ENCODE peak calls at places on chromosomes 1 and 21, in seven cellular contexts. S, A, E, R, G, Y and F are unnamed samples. For H3K79me1, the result is how much of the 10 kb centered on the place peaks cover.

GRCh38 chr1:154453577-154454352 is 48.3 kb upstream of the TDRD10 start:
- DNase-seq in S (no peak), A (no peak), E (no peak), R (peak), G (peak), Y (no peak), F (no peak)

GRCh38 chr1:54798206-54798605 is 2.9 kb downstream of the TTC22 start:
- DNase-seq in S (no peak), A (no peak), E (no peak), R (no peak), G (no peak), Y (no peak), F (no peak)

GRCh38 chr1:109803901-109804331 is 40.2 kb upstream of the EPS8L3 start:
- DNase-seq in S (peak), A (no peak), E (no peak), R (no peak), G (no peak), Y (no peak), F (no peak)

GRCh38 chr1:67005068-67005467 is 48.9 kb downstream of the SLC35D1 start:
- DNase-seq in S (no peak), A (no peak), E (no peak), R (no peak), G (no peak), Y (no peak), F (no peak)

GRCh38 chr1:1906185-1907097 is 8.6 kb upstream of the CALML6 start:
- DNase-seq in S (peak), A (peak), E (no peak), R (peak), G (peak), Y (peak), F (peak)

GRCh38 chr1:28591708-28592313 is at the start of gene RAB42:
- DNase-seq in S (peak), A (no peak), E (no peak), R (no peak), G (no peak), Y (no peak), F (peak)

GRCh38 chr21:44766014-44766817 is 35.4 kb downstream of the UBE2G2 start:
- DNase-seq in S (no peak), A (no peak), E (no peak), R (no peak), G (no peak), Y (no peak), F (no peak)

GRCh38 chr1:28740118-28740517 is 3.4 kb downstream of the YTHDF2 start:
- DNase-seq in S (no peak), A (no peak), E (no peak), R (no peak), G (no peak), Y (no peak), F (no peak)

GRCh38 chr1:234743866-234744581 is 134.0 kb upstream of the IRF2BP2 start:
- DNase-seq in S (no peak), A (peak), E (no peak), R (peak), G (no peak), Y (no peak), F (peak)

GRCh38 chr1:234776875-234777849 is 167.2 kb upstream of the IRF2BP2 start:
- DNase-seq in S (no peak), A (no peak), E (no peak), R (no peak), G (no peak), Y (no peak), F (no peak)

GRCh38 chr21:44456207-44456914 is 1.1 kb downstream of the LRRC3 start:
- DNase-seq in S (no peak), A (no peak), E (no peak), R (no peak), G (no peak), Y (no peak), F (no peak)

GRCh38 chr1:156591181-156591431 is 470 bp upstream of the NAXE start:
- DNase-seq in S (no peak), A (no peak), E (no peak), R (no peak), G (no peak), Y (no peak), F (no peak)

GRCh38 chr1:175564119-175564518 is 179.3 kb downstream of the TNR start:
- DNase-seq in S (peak), A (no peak), E (no peak), R (no peak), G (no peak), Y (no peak), F (no peak)

GRCh38 chr1:240387036-240387435 is 224.9 kb downstream of the GREM2 start:
- DNase-seq in S (no peak), A (no peak), E (no peak), R (no peak), G (no peak), Y (no peak), F (no peak)

GRCh38 chr1:192277635-192278034 is 39.2 kb upstream of the RGS21 start:
- DNase-seq in S (no peak), A (no peak), E (no peak), R (no peak), G (no peak), Y (no peak), F (no peak)

GRCh38 chr1:192272732-192273131 is 44.1 kb upstream of the RGS21 start:
- DNase-seq in S (no peak), A (no peak), E (no peak), R (no peak), G (no peak), Y (no peak), F (no peak)

GRCh38 chr1:192270398-192270797 is 46.4 kb upstream of the RGS21 start:
- DNase-seq in S (no peak), A (no peak), E (no peak), R (peak), G (no peak), Y (no peak), F (no peak)

DNA sequence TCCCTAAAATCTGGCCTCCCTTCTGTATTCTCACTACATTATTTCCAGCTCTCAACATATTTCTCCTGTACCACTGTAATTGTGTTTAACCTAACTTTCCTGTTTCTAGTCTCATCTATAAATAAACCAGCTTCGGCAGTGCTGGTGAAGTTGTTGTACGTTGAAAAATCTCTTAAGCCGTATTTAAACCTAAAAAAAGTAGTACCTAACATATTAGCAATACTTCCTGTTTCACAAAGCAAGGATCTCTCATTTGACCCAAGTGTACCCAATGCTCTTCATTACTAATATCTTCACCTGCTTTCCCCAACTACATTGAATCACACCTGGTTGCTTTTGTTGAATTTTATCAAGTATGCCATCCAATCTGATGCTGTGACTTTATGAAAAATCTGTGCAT is 42.2 kb upstream of the RGS21 start:
- DNase-seq in S (no peak), A (no peak), E (no peak), R (no peak), G (no peak), Y (no peak), F (no peak)
- H3K4ac ChIP-seq in S (no peak), A (no peak), E (no peak), R (no peak), G (no peak), Y (no peak), F (no peak)

GRCh38 chr1:207820568-207821463 is 69.0 kb downstream of the CD46 start:
- DNase-seq in S (no peak), A (no peak), E (no peak), R (no peak), G (no peak), Y (no peak), F (no peak)
- H3K79me1 ChIP-seq in S (under half), A (under half), E (under half), R (under half), G (under half), Y (under half), F (under half)

GRCh38 chr1:11331874-11332546 is 59.0 kb downstream of the UBIAD1 start:
- DNase-seq in S (no peak), A (no peak), E (no peak), R (no peak), G (no peak), Y (no peak), F (no peak)
- H3K4ac ChIP-seq in S (no peak), A (no peak), E (no peak), R (no peak), G (no peak), Y (no peak), F (no peak)

DNA sequence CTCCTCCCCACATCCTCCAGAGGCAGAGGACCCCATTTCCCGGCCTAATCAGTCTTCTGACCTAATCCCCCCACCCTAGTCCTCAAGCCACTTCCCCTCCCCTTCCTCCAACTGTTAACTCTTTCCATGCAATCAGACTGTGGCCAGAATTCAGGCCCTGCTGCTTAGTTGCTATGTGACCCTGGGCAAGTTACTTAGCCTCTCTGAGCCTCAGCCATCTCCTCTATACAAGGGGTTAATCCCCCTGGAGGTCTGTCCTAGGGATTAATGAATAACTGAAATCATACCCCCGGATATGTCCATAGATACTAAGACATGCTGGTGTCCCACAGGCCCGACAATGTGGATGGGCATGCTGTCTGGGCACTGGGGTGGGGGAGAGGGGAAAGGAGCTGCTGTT is 18.3 kb downstream of the AHDC1 start:
- DNase-seq in S (no peak), A (no peak), E (no peak), R (no peak), G (no peak), Y (no peak), F (no peak)
- H3K79me1 ChIP-seq in S (under half), A (under half), E (under half), R (half or more), G (under half), Y (under half), F (under half)

GRCh38 chr1:27031235-27032118 is 18.8 kb upstream of the TENT5B start:
- DNase-seq in S (peak), A (no peak), E (no peak), R (peak), G (peak), Y (peak), F (peak)

GRCh38 chr1:27032119-27032461 is 19.4 kb upstream of the TENT5B start:
- DNase-seq in S (no peak), A (no peak), E (no peak), R (no peak), G (no peak), Y (no peak), F (no peak)

GRCh38 chr1:27036718-27037117 is 24.1 kb upstream of the TENT5B start:
- DNase-seq in S (no peak), A (no peak), E (no peak), R (no peak), G (no peak), Y (no peak), F (no peak)

GRCh38 chr1:27035344-27035743 is 22.7 kb upstream of the TENT5B start:
- DNase-seq in S (no peak), A (no peak), E (no peak), R (no peak), G (no peak), Y (no peak), F (no peak)

DNA sequence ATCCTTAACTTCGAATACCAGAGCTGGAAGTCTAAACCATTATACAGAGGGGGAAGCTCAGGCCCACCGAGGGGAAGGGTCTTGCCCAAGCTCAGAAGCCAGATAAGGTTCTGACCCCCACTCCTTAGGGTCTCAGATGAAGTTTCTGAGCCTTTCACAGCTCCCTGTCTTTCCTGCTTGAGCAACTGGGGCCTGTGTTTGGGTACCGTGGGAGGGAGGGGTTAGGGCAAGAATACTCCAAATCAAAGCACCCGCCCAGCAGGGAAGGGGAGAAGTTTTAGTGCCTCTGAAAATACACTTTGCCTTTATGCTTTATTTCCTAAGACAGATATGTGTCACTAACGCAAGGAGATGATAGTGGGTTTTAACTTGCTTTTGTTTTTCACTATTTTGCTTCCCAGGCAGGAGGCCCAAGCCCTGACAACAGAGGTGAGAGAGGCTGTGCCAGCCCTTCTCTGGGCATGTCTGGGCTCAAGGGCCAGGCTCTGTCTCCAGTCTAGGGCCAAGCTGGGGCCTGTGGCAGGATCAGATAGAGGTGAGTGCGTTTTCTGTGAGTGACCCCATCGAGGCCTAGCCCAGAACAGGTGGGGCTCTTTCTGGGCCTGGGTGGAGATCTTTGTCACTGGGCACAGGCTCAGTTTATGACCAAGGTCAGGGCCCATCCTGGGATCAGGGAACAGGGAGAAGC is 20.6 kb upstream of the TENT5B start:
- DNase-seq in S (no peak), A (no peak), E (no peak), R (no peak), G (no peak), Y (no peak), F (no peak)
- H3K4ac ChIP-seq in S (no peak), A (no peak), E (no peak), R (peak), G (no peak), Y (no peak), F (no peak)

GRCh38 chr1:33331444-33332356 is 10.8 kb upstream of the A3GALT2 start:
- DNase-seq in S (no peak), A (no peak), E (no peak), R (peak), G (peak), Y (peak), F (no peak)

GRCh38 chr1:33330376-33330890 is 9.5 kb upstream of the A3GALT2 start:
- DNase-seq in S (no peak), A (no peak), E (no peak), R (no peak), G (no peak), Y (peak), F (no peak)

GRCh38 chr1:33332357-33332789 is 11.5 kb upstream of the A3GALT2 start:
- DNase-seq in S (no peak), A (no peak), E (no peak), R (peak), G (no peak), Y (no peak), F (no peak)

GRCh38 chr1:33329600-33330305 is 8.9 kb upstream of the A3GALT2 start:
- DNase-seq in S (no peak), A (no peak), E (no peak), R (no peak), G (no peak), Y (no peak), F (no peak)

DNA sequence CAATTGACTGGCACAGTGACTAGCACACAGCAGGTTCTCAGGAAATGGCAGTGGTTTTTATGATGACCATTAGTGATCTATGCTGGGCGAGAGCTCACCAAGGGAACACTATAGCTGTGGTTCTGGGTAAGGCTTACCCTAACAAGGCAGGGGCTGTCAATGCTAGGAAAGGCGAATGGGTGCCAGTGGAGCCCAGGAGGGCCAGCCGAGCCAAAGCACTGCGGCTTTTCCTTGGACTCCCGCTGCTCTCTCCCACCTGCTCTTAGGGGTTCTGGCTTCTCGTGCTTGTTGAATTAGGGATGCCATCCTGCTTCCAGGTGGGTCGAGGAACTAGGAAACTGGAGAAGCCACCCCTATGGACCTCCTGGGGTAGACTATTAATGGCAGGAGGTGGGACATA is 10.0 kb upstream of the A3GALT2 start:
- DNase-seq in S (no peak), A (no peak), E (no peak), R (no peak), G (no peak), Y (no peak), F (no peak)
- H3K79me1 ChIP-seq in S (under half), A (under half), E (under half), R (half or more), G (under half), Y (under half), F (under half)

GRCh38 chr21:33022828-33023573 is 2.7 kb upstream of the OLIG2 start:
- DNase-seq in S (peak), A (no peak), E (no peak), R (no peak), G (no peak), Y (no peak), F (no peak)

GRCh38 chr21:33023574-33024277 is 2.0 kb upstream of the OLIG2 start:
- DNase-seq in S (peak), A (no peak), E (no peak), R (no peak), G (no peak), Y (no peak), F (no peak)

GRCh38 chr21:33025471-33026298 is at the start of gene OLIG2:
- DNase-seq in S (peak), A (peak), E (peak), R (peak), G (peak), Y (no peak), F (peak)

GRCh38 chr21:33025106-33025470 is 647 bp upstream of the OLIG2 start:
- DNase-seq in S (peak), A (no peak), E (no peak), R (no peak), G (peak), Y (no peak), F (peak)

GRCh38 chr21:33024278-33025103 is 1.2 kb upstream of the OLIG2 start:
- DNase-seq in S (peak), A (no peak), E (no peak), R (no peak), G (no peak), Y (no peak), F (no peak)
- H3K4ac ChIP-seq in S (no peak), A (no peak), E (no peak), R (no peak), G (no peak), Y (no peak), F (no peak)